ENCODE peak calls at places on chromosomes 3 and 15, in six cellular contexts. One of them, this sample, is unnamed.

GRCh38 chr3:60594025-60594424 is 657.2 kb downstream of the FHIT start:
- DNase-seq in activated CD8-positive, alpha-beta memory T cell treated with anti-CD3 and anti-CD28 coated beads for 48 hours: no peak
- DNase-seq in brain microvascular endothelial cell: peak
- DNase-seq in ACHN: no peak
- DNase-seq in A549: no peak
- DNase-seq in NAMALWA: no peak
- DNase-seq in this sample: no peak

GRCh38 chr3:52372822-52373504 is 56.8 kb downstream of the DNAH1 start:
- DNase-seq in activated CD8-positive, alpha-beta memory T cell treated with anti-CD3 and anti-CD28 coated beads for 48 hours: no peak
- DNase-seq in brain microvascular endothelial cell: no peak
- DNase-seq in ACHN: no peak
- DNase-seq in A549: no peak
- DNase-seq in NAMALWA: peak
- DNase-seq in this sample: no peak

GRCh38 chr3:108008931-108009635 is 81.7 kb downstream of the CD47 start:
- DNase-seq in activated CD8-positive, alpha-beta memory T cell treated with anti-CD3 and anti-CD28 coated beads for 48 hours: no peak
- DNase-seq in brain microvascular endothelial cell: peak
- DNase-seq in ACHN: peak
- DNase-seq in A549: no peak
- DNase-seq in NAMALWA: peak
- DNase-seq in this sample: no peak

GRCh38 chr3:63051920-63052319 is 176.7 kb upstream of the CADPS start:
- DNase-seq in activated CD8-positive, alpha-beta memory T cell treated with anti-CD3 and anti-CD28 coated beads for 48 hours: no peak
- DNase-seq in brain microvascular endothelial cell: peak
- DNase-seq in ACHN: peak
- DNase-seq in A549: no peak
- DNase-seq in NAMALWA: no peak
- DNase-seq in this sample: no peak

GRCh38 chr3:57164217-57164605 is 942 bp downstream of the IL17RD start:
- DNase-seq in activated CD8-positive, alpha-beta memory T cell treated with anti-CD3 and anti-CD28 coated beads for 48 hours: no peak
- DNase-seq in brain microvascular endothelial cell: no peak
- DNase-seq in ACHN: peak
- DNase-seq in A549: no peak
- DNase-seq in NAMALWA: no peak
- DNase-seq in this sample: no peak

GRCh38 chr3:38131621-38132369 is 5.1 kb downstream of the ACAA1 start:
- DNase-seq in activated CD8-positive, alpha-beta memory T cell treated with anti-CD3 and anti-CD28 coated beads for 48 hours: no peak
- DNase-seq in brain microvascular endothelial cell: peak
- DNase-seq in ACHN: peak
- DNase-seq in A549: peak
- DNase-seq in NAMALWA: peak
- DNase-seq in this sample: no peak

GRCh38 chr3:24678441-24678865 is 183.8 kb upstream of the THRB start:
- DNase-seq in activated CD8-positive, alpha-beta memory T cell treated with anti-CD3 and anti-CD28 coated beads for 48 hours: no peak
- DNase-seq in brain microvascular endothelial cell: peak
- DNase-seq in ACHN: peak
- DNase-seq in A549: no peak
- DNase-seq in NAMALWA: no peak
- DNase-seq in this sample: no peak

GRCh38 chr3:63845215-63845614 is 18.4 kb downstream of the THOC7 start:
- DNase-seq in activated CD8-positive, alpha-beta memory T cell treated with anti-CD3 and anti-CD28 coated beads for 48 hours: no peak
- DNase-seq in brain microvascular endothelial cell: peak
- DNase-seq in ACHN: no peak
- DNase-seq in A549: no peak
- DNase-seq in NAMALWA: no peak
- DNase-seq in this sample: no peak

GRCh38 chr15:65392368-65392767 is 14.6 kb upstream of the IGDCC3 start:
- DNase-seq in activated CD8-positive, alpha-beta memory T cell treated with anti-CD3 and anti-CD28 coated beads for 48 hours: no peak
- DNase-seq in brain microvascular endothelial cell: no peak
- DNase-seq in ACHN: no peak
- DNase-seq in A549: no peak
- DNase-seq in NAMALWA: no peak
- DNase-seq in this sample: no peak

GRCh38 chr3:17631617-17632016 is 110.8 kb downstream of the TBC1D5 start:
- DNase-seq in activated CD8-positive, alpha-beta memory T cell treated with anti-CD3 and anti-CD28 coated beads for 48 hours: no peak
- DNase-seq in brain microvascular endothelial cell: no peak
- DNase-seq in ACHN: no peak
- DNase-seq in A549: no peak
- DNase-seq in NAMALWA: no peak
- DNase-seq in this sample: no peak

GRCh38 chr15:67501177-67501835 is 19.6 kb upstream of the C15orf61 start:
- DNase-seq in activated CD8-positive, alpha-beta memory T cell treated with anti-CD3 and anti-CD28 coated beads for 48 hours: no peak
- DNase-seq in brain microvascular endothelial cell: no peak
- DNase-seq in ACHN: peak
- DNase-seq in A549: no peak
- DNase-seq in NAMALWA: peak
- DNase-seq in this sample: no peak

GRCh38 chr15:93495799-93496637 is 407.0 kb upstream of the RGMA start:
- DNase-seq in activated CD8-positive, alpha-beta memory T cell treated with anti-CD3 and anti-CD28 coated beads for 48 hours: no peak
- DNase-seq in brain microvascular endothelial cell: no peak
- DNase-seq in ACHN: no peak
- DNase-seq in A549: no peak
- DNase-seq in NAMALWA: no peak
- DNase-seq in this sample: no peak

GRCh38 chr3:192489579-192489978 is 237.8 kb downstream of the FGF12 start:
- DNase-seq in activated CD8-positive, alpha-beta memory T cell treated with anti-CD3 and anti-CD28 coated beads for 48 hours: no peak
- DNase-seq in brain microvascular endothelial cell: no peak
- DNase-seq in ACHN: no peak
- DNase-seq in A549: no peak
- DNase-seq in NAMALWA: no peak
- DNase-seq in this sample: no peak

GRCh38 chr3:116417151-116417550 is 28.1 kb downstream of the LSAMP start:
- DNase-seq in activated CD8-positive, alpha-beta memory T cell treated with anti-CD3 and anti-CD28 coated beads for 48 hours: no peak
- DNase-seq in brain microvascular endothelial cell: no peak
- DNase-seq in ACHN: no peak
- DNase-seq in A549: no peak
- DNase-seq in NAMALWA: no peak
- DNase-seq in this sample: no peak

GRCh38 chr3:155211940-155212339 is 81.5 kb downstream of the STRIT1 start:
- DNase-seq in activated CD8-positive, alpha-beta memory T cell treated with anti-CD3 and anti-CD28 coated beads for 48 hours: no peak
- DNase-seq in brain microvascular endothelial cell: no peak
- DNase-seq in ACHN: no peak
- DNase-seq in A549: no peak
- DNase-seq in NAMALWA: no peak
- DNase-seq in this sample: no peak

GRCh38 chr3:155495387-155495786 is 201.9 kb upstream of the STRIT1 start:
- DNase-seq in activated CD8-positive, alpha-beta memory T cell treated with anti-CD3 and anti-CD28 coated beads for 48 hours: no peak
- DNase-seq in brain microvascular endothelial cell: peak
- DNase-seq in ACHN: no peak
- DNase-seq in A549: no peak
- DNase-seq in NAMALWA: no peak
- DNase-seq in this sample: no peak

GRCh38 chr15:68218847-68219798 is 10.4 kb downstream of the CLN6 start:
- DNase-seq in activated CD8-positive, alpha-beta memory T cell treated with anti-CD3 and anti-CD28 coated beads for 48 hours: no peak
- DNase-seq in brain microvascular endothelial cell: no peak
- DNase-seq in ACHN: no peak
- DNase-seq in A549: no peak
- DNase-seq in NAMALWA: no peak
- DNase-seq in this sample: no peak

GRCh38 chr15:86183765-86184491 is 104.3 kb downstream of the AGBL1 start:
- DNase-seq in activated CD8-positive, alpha-beta memory T cell treated with anti-CD3 and anti-CD28 coated beads for 48 hours: no peak
- DNase-seq in brain microvascular endothelial cell: no peak
- DNase-seq in ACHN: no peak
- DNase-seq in A549: no peak
- DNase-seq in NAMALWA: no peak
- DNase-seq in this sample: no peak

GRCh38 chr3:99862208-99862607 is 44.5 kb downstream of the CMSS1 start:
- DNase-seq in activated CD8-positive, alpha-beta memory T cell treated with anti-CD3 and anti-CD28 coated beads for 48 hours: no peak
- DNase-seq in brain microvascular endothelial cell: peak
- DNase-seq in ACHN: no peak
- DNase-seq in A549: no peak
- DNase-seq in NAMALWA: no peak
- DNase-seq in this sample: no peak

GRCh38 chr15:95429345-95429744 is 901.2 kb upstream of the NR2F2 start:
- DNase-seq in activated CD8-positive, alpha-beta memory T cell treated with anti-CD3 and anti-CD28 coated beads for 48 hours: no peak
- DNase-seq in brain microvascular endothelial cell: no peak
- DNase-seq in ACHN: no peak
- DNase-seq in A549: no peak
- DNase-seq in NAMALWA: no peak
- DNase-seq in this sample: no peak

GRCh38 chr3:193701896-193702644 is 109.1 kb downstream of the OPA1 start:
- DNase-seq in activated CD8-positive, alpha-beta memory T cell treated with anti-CD3 and anti-CD28 coated beads for 48 hours: no peak
- DNase-seq in brain microvascular endothelial cell: no peak
- DNase-seq in ACHN: peak
- DNase-seq in A549: no peak
- DNase-seq in NAMALWA: peak
- DNase-seq in this sample: no peak

GRCh38 chr3:72977060-72977459 is 19.6 kb upstream of the PPP4R2 start:
- DNase-seq in activated CD8-positive, alpha-beta memory T cell treated with anti-CD3 and anti-CD28 coated beads for 48 hours: no peak
- DNase-seq in brain microvascular endothelial cell: no peak
- DNase-seq in ACHN: no peak
- DNase-seq in A549: no peak
- DNase-seq in NAMALWA: peak
- DNase-seq in this sample: no peak

GRCh38 chr3:8780279-8780678 is 10.9 kb upstream of the OXTR start:
- DNase-seq in activated CD8-positive, alpha-beta memory T cell treated with anti-CD3 and anti-CD28 coated beads for 48 hours: no peak
- DNase-seq in brain microvascular endothelial cell: no peak
- DNase-seq in ACHN: no peak
- DNase-seq in A549: no peak
- DNase-seq in NAMALWA: no peak
- DNase-seq in this sample: no peak